ENCODE peak calls at places on chromosome 21, in five cellular contexts. K is WTC11; J is activated T-helper 2 cell treated with anti-CD3 and anti-CD28 coated beads, Interferon-gamma antibody, Interleukin-2, Interleukin-4, amounts not matched to agents 10 μg/mL and 5 μg/mL and 100 μg/mL, durations not matched to agents 14 hours and 24 hours and 36 hours; R is naive thymus-derived CD8-positive, alpha-beta T cell; Z is upper lobe of right lung. H is an unnamed sample.

GRCh38 chr21:41794600-41794999 is 27.7 kb upstream of the RIPK4 start:
- DNase-seq in K (no peak), J (no peak), R (no peak), Z (no peak), H (no peak)

GRCh38 chr21:37712204-37712934 is 203.9 kb downstream of the KCNJ6 start:
- DNase-seq in K (peak), J (peak), R (no peak), Z (peak), H (peak)

GRCh38 chr21:23585419-23585818 is 2021.9 kb downstream of the MRPL39 start:
- DNase-seq in K (no peak), J (no peak), R (no peak), Z (no peak), H (no peak)

GRCh38 chr21:45845063-45845789 is 136.3 kb upstream of the COL6A1 start:
- DNase-seq in K (no peak), J (no peak), R (no peak), Z (no peak), H (no peak)

GRCh38 chr21:44083631-44084291 is 23.4 kb upstream of the PWP2 start:
- DNase-seq in K (no peak), J (peak), R (peak), Z (peak), H (peak)

GRCh38 chr21:39386194-39386593 is 37.3 kb upstream of the HMGN1 start:
- DNase-seq in K (no peak), J (no peak), R (no peak), Z (peak), H (peak)

GRCh38 chr21:34553199-34553952 is 41.4 kb upstream of the KCNE1 start:
- DNase-seq in K (no peak), J (no peak), R (no peak), Z (no peak), H (no peak)

GRCh38 chr21:25405991-25406390 is 201.3 kb downstream of the MRPL39 start:
- DNase-seq in K (no peak), J (no peak), R (no peak), Z (no peak), H (no peak)

GRCh38 chr21:44279621-44280260 is 5.9 kb upstream of the AIRE start:
- DNase-seq in K (no peak), J (no peak), R (no peak), Z (no peak), H (no peak)

H was measured in posterior vena cava.